ENCODE peak calls at places on chromosome 2, in eight cellular contexts. One of them, this sample, is unnamed.

GRCh38 chr2:146461068-146461467 is 1383.8 kb upstream of the ACVR2A start:
- DNase-seq in fibroblast of lung: no peak
- DNase-seq in brain microvascular endothelial cell: no peak
- DNase-seq in transverse colon: no peak
- DNase-seq in esophagus squamous epithelium: no peak
- DNase-seq in prostate gland: no peak
- DNase-seq in mesendoderm: no peak
- DNase-seq in cardiac muscle cell: no peak
- DNase-seq in this sample: no peak

GRCh38 chr2:237744270-237744612 is 54.3 kb upstream of the RBM44 start:
- DNase-seq in fibroblast of lung: no peak
- DNase-seq in brain microvascular endothelial cell: no peak
- DNase-seq in transverse colon: no peak
- DNase-seq in esophagus squamous epithelium: no peak
- DNase-seq in prostate gland: no peak
- DNase-seq in mesendoderm: no peak
- DNase-seq in cardiac muscle cell: no peak
- DNase-seq in this sample: no peak

GRCh38 chr2:54858021-54858681 is 134.7 kb downstream of the EML6 start:
- DNase-seq in fibroblast of lung: peak
- DNase-seq in brain microvascular endothelial cell: peak
- DNase-seq in transverse colon: no peak
- DNase-seq in esophagus squamous epithelium: no peak
- DNase-seq in prostate gland: no peak
- DNase-seq in mesendoderm: no peak
- DNase-seq in cardiac muscle cell: no peak
- DNase-seq in this sample: no peak

GRCh38 chr2:25286025-25286400 is 55.7 kb downstream of the DNMT3A start:
- DNase-seq in fibroblast of lung: no peak
- DNase-seq in brain microvascular endothelial cell: peak
- DNase-seq in transverse colon: peak
- DNase-seq in esophagus squamous epithelium: no peak
- DNase-seq in prostate gland: no peak
- DNase-seq in mesendoderm: peak
- DNase-seq in cardiac muscle cell: no peak
- DNase-seq in this sample: no peak

GRCh38 chr2:188201639-188202038 is 90.0 kb upstream of the GULP1 start:
- DNase-seq in fibroblast of lung: no peak
- DNase-seq in brain microvascular endothelial cell: no peak
- DNase-seq in transverse colon: no peak
- DNase-seq in esophagus squamous epithelium: no peak
- DNase-seq in prostate gland: no peak
- DNase-seq in mesendoderm: peak
- DNase-seq in cardiac muscle cell: no peak
- DNase-seq in this sample: no peak

GRCh38 chr2:63465633-63466032 is 122.6 kb downstream of the WDPCP start:
- DNase-seq in fibroblast of lung: peak
- DNase-seq in brain microvascular endothelial cell: peak
- DNase-seq in transverse colon: no peak
- DNase-seq in esophagus squamous epithelium: no peak
- DNase-seq in prostate gland: no peak
- DNase-seq in mesendoderm: no peak
- DNase-seq in cardiac muscle cell: no peak
- DNase-seq in this sample: no peak

GRCh38 chr2:240817496-240818292 is 2.3 kb downstream of the KIF1A start:
- DNase-seq in fibroblast of lung: no peak
- DNase-seq in brain microvascular endothelial cell: no peak
- DNase-seq in transverse colon: no peak
- DNase-seq in esophagus squamous epithelium: no peak
- DNase-seq in prostate gland: no peak
- DNase-seq in mesendoderm: no peak
- DNase-seq in cardiac muscle cell: no peak
- DNase-seq in this sample: peak

GRCh38 chr2:127612111-127612822 is 33.7 kb upstream of the GPR17 start:
- DNase-seq in fibroblast of lung: no peak
- DNase-seq in brain microvascular endothelial cell: no peak
- DNase-seq in transverse colon: peak
- DNase-seq in esophagus squamous epithelium: no peak
- DNase-seq in prostate gland: no peak
- DNase-seq in mesendoderm: no peak
- DNase-seq in cardiac muscle cell: no peak
- DNase-seq in this sample: no peak

GRCh38 chr2:149658553-149658952 is 71.0 kb upstream of the MMADHC start:
- DNase-seq in fibroblast of lung: no peak
- DNase-seq in brain microvascular endothelial cell: no peak
- DNase-seq in transverse colon: no peak
- DNase-seq in esophagus squamous epithelium: no peak
- DNase-seq in prostate gland: no peak
- DNase-seq in mesendoderm: no peak
- DNase-seq in cardiac muscle cell: no peak
- DNase-seq in this sample: no peak

GRCh38 chr2:100017633-100018032 is 124.8 kb downstream of the AFF3 start:
- DNase-seq in fibroblast of lung: peak
- DNase-seq in brain microvascular endothelial cell: no peak
- DNase-seq in transverse colon: no peak
- DNase-seq in esophagus squamous epithelium: no peak
- DNase-seq in prostate gland: no peak
- DNase-seq in mesendoderm: no peak
- DNase-seq in cardiac muscle cell: no peak
- DNase-seq in this sample: no peak

GRCh38 chr2:118242216-118242615 is 153.9 kb downstream of the INSIG2 start:
- DNase-seq in fibroblast of lung: no peak
- DNase-seq in brain microvascular endothelial cell: no peak
- DNase-seq in transverse colon: no peak
- DNase-seq in esophagus squamous epithelium: no peak
- DNase-seq in prostate gland: no peak
- DNase-seq in mesendoderm: no peak
- DNase-seq in cardiac muscle cell: no peak
- DNase-seq in this sample: no peak

GRCh38 chr2:70692256-70692655 is 75.7 kb downstream of the ADD2 start:
- DNase-seq in fibroblast of lung: no peak
- DNase-seq in brain microvascular endothelial cell: no peak
- DNase-seq in transverse colon: no peak
- DNase-seq in esophagus squamous epithelium: no peak
- DNase-seq in prostate gland: no peak
- DNase-seq in mesendoderm: no peak
- DNase-seq in cardiac muscle cell: no peak
- DNase-seq in this sample: no peak

GRCh38 chr2:26018184-26018716 is 15.6 kb upstream of the RAB10 start:
- DNase-seq in fibroblast of lung: peak
- DNase-seq in brain microvascular endothelial cell: peak
- DNase-seq in transverse colon: peak
- DNase-seq in esophagus squamous epithelium: no peak
- DNase-seq in prostate gland: peak
- DNase-seq in mesendoderm: peak
- DNase-seq in cardiac muscle cell: peak
- DNase-seq in this sample: peak

GRCh38 chr2:69709290-69709689 is 32.6 kb upstream of the ANXA4 start:
- DNase-seq in fibroblast of lung: no peak
- DNase-seq in brain microvascular endothelial cell: no peak
- DNase-seq in transverse colon: no peak
- DNase-seq in esophagus squamous epithelium: no peak
- DNase-seq in prostate gland: no peak
- DNase-seq in mesendoderm: no peak
- DNase-seq in cardiac muscle cell: no peak
- DNase-seq in this sample: no peak

GRCh38 chr2:100416939-100417744 is at the start of gene CHST10:
- DNase-seq in fibroblast of lung: peak
- DNase-seq in brain microvascular endothelial cell: peak
- DNase-seq in transverse colon: peak
- DNase-seq in esophagus squamous epithelium: no peak
- DNase-seq in prostate gland: peak
- DNase-seq in mesendoderm: peak
- DNase-seq in cardiac muscle cell: peak
- DNase-seq in this sample: peak

GRCh38 chr2:230520875-230521155 is 104.8 kb downstream of the SP100 start:
- DNase-seq in fibroblast of lung: peak
- DNase-seq in brain microvascular endothelial cell: peak
- DNase-seq in transverse colon: no peak
- DNase-seq in esophagus squamous epithelium: no peak
- DNase-seq in prostate gland: no peak
- DNase-seq in mesendoderm: no peak
- DNase-seq in cardiac muscle cell: no peak
- DNase-seq in this sample: no peak

GRCh38 chr2:192267484-192267883 is 72.8 kb upstream of the TMEFF2 start:
- DNase-seq in fibroblast of lung: peak
- DNase-seq in brain microvascular endothelial cell: no peak
- DNase-seq in transverse colon: no peak
- DNase-seq in esophagus squamous epithelium: no peak
- DNase-seq in prostate gland: no peak
- DNase-seq in mesendoderm: no peak
- DNase-seq in cardiac muscle cell: no peak
- DNase-seq in this sample: no peak

GRCh38 chr2:105427485-105427884 is 28.6 kb upstream of the FHL2 start:
- DNase-seq in fibroblast of lung: no peak
- DNase-seq in brain microvascular endothelial cell: no peak
- DNase-seq in transverse colon: no peak
- DNase-seq in esophagus squamous epithelium: no peak
- DNase-seq in prostate gland: no peak
- DNase-seq in mesendoderm: no peak
- DNase-seq in cardiac muscle cell: no peak
- DNase-seq in this sample: no peak

GRCh38 chr2:239544846-239545465 is 144.1 kb upstream of the HDAC4 start:
- DNase-seq in fibroblast of lung: no peak
- DNase-seq in brain microvascular endothelial cell: no peak
- DNase-seq in transverse colon: no peak
- DNase-seq in esophagus squamous epithelium: no peak
- DNase-seq in prostate gland: no peak
- DNase-seq in mesendoderm: no peak
- DNase-seq in cardiac muscle cell: no peak
- DNase-seq in this sample: no peak

GRCh38 chr2:159091981-159092380 is 123.5 kb downstream of the TANC1 start:
- DNase-seq in fibroblast of lung: no peak
- DNase-seq in brain microvascular endothelial cell: no peak
- DNase-seq in transverse colon: peak
- DNase-seq in esophagus squamous epithelium: no peak
- DNase-seq in prostate gland: peak
- DNase-seq in mesendoderm: no peak
- DNase-seq in cardiac muscle cell: no peak
- DNase-seq in this sample: no peak

GRCh38 chr2:159088906-159089305 is 120.5 kb downstream of the TANC1 start:
- DNase-seq in fibroblast of lung: no peak
- DNase-seq in brain microvascular endothelial cell: no peak
- DNase-seq in transverse colon: no peak
- DNase-seq in esophagus squamous epithelium: no peak
- DNase-seq in prostate gland: no peak
- DNase-seq in mesendoderm: peak
- DNase-seq in cardiac muscle cell: no peak
- DNase-seq in this sample: no peak

GRCh38 chr2:159090514-159091201 is 122.2 kb downstream of the TANC1 start:
- DNase-seq in fibroblast of lung: no peak
- DNase-seq in brain microvascular endothelial cell: no peak
- DNase-seq in transverse colon: no peak
- DNase-seq in esophagus squamous epithelium: no peak
- DNase-seq in prostate gland: peak
- DNase-seq in mesendoderm: no peak
- DNase-seq in cardiac muscle cell: peak
- DNase-seq in this sample: no peak

GRCh38 chr2:159091381-159091780 is 122.9 kb downstream of the TANC1 start:
- DNase-seq in fibroblast of lung: peak
- DNase-seq in brain microvascular endothelial cell: peak
- DNase-seq in transverse colon: no peak
- DNase-seq in esophagus squamous epithelium: no peak
- DNase-seq in prostate gland: no peak
- DNase-seq in mesendoderm: no peak
- DNase-seq in cardiac muscle cell: no peak
- DNase-seq in this sample: no peak

GRCh38 chr2:159089543-159089942 is 121.1 kb downstream of the TANC1 start:
- DNase-seq in fibroblast of lung: no peak
- DNase-seq in brain microvascular endothelial cell: no peak
- DNase-seq in transverse colon: no peak
- DNase-seq in esophagus squamous epithelium: no peak
- DNase-seq in prostate gland: no peak
- DNase-seq in mesendoderm: no peak
- DNase-seq in cardiac muscle cell: no peak
- DNase-seq in this sample: no peak
- H3K27ac ChIP-seq in fibroblast of lung: no peak
- H3K27ac ChIP-seq in brain microvascular endothelial cell: no peak
- H3K27ac ChIP-seq in transverse colon: peak
- H3K27ac ChIP-seq in esophagus squamous epithelium: peak
- H3K27ac ChIP-seq in prostate gland: peak
- H3K27ac ChIP-seq in mesendoderm: no peak
- H3K27ac ChIP-seq in cardiac muscle cell: no peak
- H3K27ac ChIP-seq in this sample: no peak

GRCh38 chr2:202632682-202633081 is 2.1 kb upstream of the FAM117B start:
- DNase-seq in fibroblast of lung: peak
- DNase-seq in brain microvascular endothelial cell: peak
- DNase-seq in transverse colon: no peak
- DNase-seq in esophagus squamous epithelium: no peak
- DNase-seq in prostate gland: no peak
- DNase-seq in mesendoderm: no peak
- DNase-seq in cardiac muscle cell: no peak
- DNase-seq in this sample: no peak

GRCh38 chr2:202638710-202639109 is 3.9 kb downstream of the FAM117B start:
- DNase-seq in fibroblast of lung: no peak
- DNase-seq in brain microvascular endothelial cell: no peak
- DNase-seq in transverse colon: no peak
- DNase-seq in esophagus squamous epithelium: no peak
- DNase-seq in prostate gland: no peak
- DNase-seq in mesendoderm: no peak
- DNase-seq in cardiac muscle cell: no peak
- DNase-seq in this sample: no peak

GRCh38 chr2:202633470-202633869 is 1.3 kb upstream of the FAM117B start:
- DNase-seq in fibroblast of lung: no peak
- DNase-seq in brain microvascular endothelial cell: no peak
- DNase-seq in transverse colon: no peak
- DNase-seq in esophagus squamous epithelium: no peak
- DNase-seq in prostate gland: no peak
- DNase-seq in mesendoderm: no peak
- DNase-seq in cardiac muscle cell: no peak
- DNase-seq in this sample: no peak

GRCh38 chr2:202634556-202635440 is at the start of gene FAM117B:
- DNase-seq in fibroblast of lung: peak
- DNase-seq in brain microvascular endothelial cell: peak
- DNase-seq in transverse colon: peak
- DNase-seq in esophagus squamous epithelium: peak
- DNase-seq in prostate gland: peak
- DNase-seq in mesendoderm: peak
- DNase-seq in cardiac muscle cell: peak
- DNase-seq in this sample: peak

GRCh38 chr2:202635441-202636296 is 900 bp downstream of the FAM117B start:
- DNase-seq in fibroblast of lung: peak
- DNase-seq in brain microvascular endothelial cell: peak
- DNase-seq in transverse colon: peak
- DNase-seq in esophagus squamous epithelium: peak
- DNase-seq in prostate gland: peak
- DNase-seq in mesendoderm: peak
- DNase-seq in cardiac muscle cell: peak
- DNase-seq in this sample: peak
- H3K27ac ChIP-seq in fibroblast of lung: no peak
- H3K27ac ChIP-seq in brain microvascular endothelial cell: no peak
- H3K27ac ChIP-seq in transverse colon: peak
- H3K27ac ChIP-seq in esophagus squamous epithelium: peak
- H3K27ac ChIP-seq in prostate gland: peak
- H3K27ac ChIP-seq in mesendoderm: peak
- H3K27ac ChIP-seq in cardiac muscle cell: peak
- H3K27ac ChIP-seq in this sample: peak

GRCh38 chr2:85106489-85107180 is 26.6 kb upstream of the TCF7L1 start:
- DNase-seq in fibroblast of lung: peak
- DNase-seq in brain microvascular endothelial cell: peak
- DNase-seq in transverse colon: no peak
- DNase-seq in esophagus squamous epithelium: no peak
- DNase-seq in prostate gland: no peak
- DNase-seq in mesendoderm: no peak
- DNase-seq in cardiac muscle cell: no peak
- DNase-seq in this sample: no peak
- H3K27ac ChIP-seq in fibroblast of lung: no peak
- H3K27ac ChIP-seq in brain microvascular endothelial cell: no peak
- H3K27ac ChIP-seq in transverse colon: no peak
- H3K27ac ChIP-seq in esophagus squamous epithelium: no peak
- H3K27ac ChIP-seq in prostate gland: no peak
- H3K27ac ChIP-seq in mesendoderm: no peak
- H3K27ac ChIP-seq in cardiac muscle cell: no peak
- H3K27ac ChIP-seq in this sample: no peak

GRCh38 chr2:134433934-134434333 is 180.1 kb downstream of the MGAT5 start:
- DNase-seq in fibroblast of lung: no peak
- DNase-seq in brain microvascular endothelial cell: no peak
- DNase-seq in transverse colon: no peak
- DNase-seq in esophagus squamous epithelium: no peak
- DNase-seq in prostate gland: no peak
- DNase-seq in mesendoderm: no peak
- DNase-seq in cardiac muscle cell: no peak
- DNase-seq in this sample: no peak
- H3K27ac ChIP-seq in fibroblast of lung: no peak
- H3K27ac ChIP-seq in brain microvascular endothelial cell: no peak
- H3K27ac ChIP-seq in transverse colon: no peak
- H3K27ac ChIP-seq in esophagus squamous epithelium: no peak
- H3K27ac ChIP-seq in prostate gland: no peak
- H3K27ac ChIP-seq in mesendoderm: no peak
- H3K27ac ChIP-seq in cardiac muscle cell: no peak
- H3K27ac ChIP-seq in this sample: no peak

This sample was measured in psoas muscle.